ENCODE peak calls at places on chromosomes 3 and 15, in four cellular contexts. D, N, H and Y are unnamed samples.

GRCh38 chr3:50246517-50246954 is 10.5 kb downstream of the GNAI2 start:
- DNase-seq in H (no peak), N (no peak), D (no peak), Y (peak)

GRCh38 chr15:33722005-33722672 is 246.2 kb upstream of the CHRM5 start:
- DNase-seq in H (no peak), N (no peak), D (peak), Y (no peak)

GRCh38 chr3:171712168-171712938 is 97.9 kb downstream of the PLD1 start:
- DNase-seq in N (no peak), D (no peak), H (no peak), Y (no peak)

GRCh38 chr3:113736548-113737089 is 9.4 kb downstream of the NAA50 start:
- DNase-seq in H (no peak), N (no peak), D (no peak), Y (no peak)

GRCh38 chr15:63636518-63637061 is 39.4 kb downstream of the FBXL22 start:
- DNase-seq in N (no peak), D (no peak), H (no peak), Y (no peak)

GRCh38 chr3:120214161-120214560 is 70.9 kb downstream of the GPR156 start:
- DNase-seq in H (no peak), N (no peak), D (no peak), Y (no peak)

GRCh38 chr3:194348354-194348753 is 2.8 kb downstream of the CPN2 start:
- DNase-seq in N (no peak), H (no peak), D (no peak), Y (no peak)

GRCh38 chr3:158920375-158920774 is 118.5 kb downstream of the MFSD1 start:
- DNase-seq in H (no peak), D (no peak), N (no peak), Y (no peak)

GRCh38 chr3:57164217-57164605 is 942 bp downstream of the IL17RD start:
- DNase-seq in H (peak), N (no peak), D (peak), Y (peak)

GRCh38 chr3:167776144-167776685 is 40.7 kb downstream of the SERPINI1 start:
- DNase-seq in H (no peak), D (peak), N (no peak), Y (no peak)

GRCh38 chr3:51955893-51956770 is 951 bp downstream of the GPR62 start:
- DNase-seq in N (no peak), H (no peak), D (no peak), Y (peak)

GRCh38 chr3:185420762-185421161 is 57.8 kb downstream of the MAP3K13 start:
- DNase-seq in H (peak), D (no peak), N (peak), Y (no peak)

GRCh38 chr3:116057403-116058006 is 387.8 kb downstream of the LSAMP start:
- DNase-seq in H (no peak), N (no peak), D (no peak), Y (no peak)

GRCh38 chr15:69475769-69476358 is 23.2 kb downstream of the RPLP1 start:
- DNase-seq in N (peak), H (peak), D (peak), Y (peak)

GRCh38 chr3:117355566-117355965 is 646.0 kb downstream of the TUSC7 start:
- DNase-seq in N (no peak), D (peak), H (no peak), Y (no peak)

GRCh38 chr3:24086597-24087369 is 141.7 kb downstream of the NR1D2 start:
- DNase-seq in N (no peak), D (no peak), H (no peak), Y (no peak)

GRCh38 chr3:83902842-83903241 is 1055.9 kb upstream of the CADM2 start:
- DNase-seq in D (no peak), H (no peak), N (no peak), Y (no peak)

GRCh38 chr3:149401215-149401925 is 23.9 kb upstream of the TM4SF1 start:
- DNase-seq in N (no peak), H (peak), D (no peak), Y (no peak)

GRCh38 chr3:48700750-48701405 is 15.2 kb upstream of the NCKIPSD start:
- DNase-seq in D (no peak), N (no peak), H (no peak), Y (no peak)

GRCh38 chr3:48698891-48699290 is 13.2 kb upstream of the NCKIPSD start:
- DNase-seq in H (no peak), N (no peak), D (no peak), Y (no peak)

GRCh38 chr3:48695113-48695753 is 9.5 kb upstream of the NCKIPSD start:
- DNase-seq in N (no peak), D (no peak), H (no peak), Y (peak)

GRCh38 chr3:48696156-48696555 is 10.4 kb upstream of the NCKIPSD start:
- DNase-seq in D (no peak), H (no peak), N (no peak), Y (no peak)

DNA sequence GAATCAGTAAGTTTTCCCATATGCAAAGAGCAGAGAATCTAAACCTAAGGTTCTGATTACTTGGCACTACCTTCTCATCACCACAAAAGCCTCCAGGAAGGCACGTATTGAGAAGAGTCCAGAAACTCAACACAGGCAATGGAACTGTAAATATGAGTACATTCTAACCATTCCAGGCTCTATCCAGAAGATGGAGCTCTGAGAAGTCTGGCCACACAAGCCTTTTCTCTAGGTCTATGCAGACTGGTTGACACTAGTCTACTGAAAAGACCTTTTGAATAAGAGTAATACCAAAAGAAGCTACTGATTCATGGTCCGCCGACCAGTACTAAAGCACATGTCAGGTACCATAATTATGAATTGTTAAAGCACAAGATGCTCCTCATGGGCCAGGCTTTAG is 12.2 kb upstream of the NCKIPSD start:
- DNase-seq in N (no peak), H (no peak), D (no peak), Y (no peak)
- TF ChIP-seq CTCF in N (no peak), H (no peak), D (no peak), Y (no peak)

DNA sequence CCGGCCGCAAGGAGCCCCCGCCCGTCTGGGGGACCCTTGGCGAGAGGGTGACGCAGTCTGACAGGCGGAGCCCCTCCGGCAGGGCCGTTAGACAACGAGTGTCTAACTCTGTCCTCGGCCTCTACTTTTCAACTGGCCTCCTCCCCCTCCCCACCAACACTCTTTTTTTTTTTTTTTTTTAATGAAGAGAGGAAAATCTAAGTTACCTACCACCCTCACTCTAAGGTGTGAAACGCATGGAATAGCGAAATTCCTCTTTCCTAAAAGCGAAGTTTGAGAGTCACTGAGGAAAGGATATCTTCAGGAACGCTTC is 521 bp upstream of the SUSD5 start:
- DNase-seq in H (no peak), D (no peak), N (no peak), Y (no peak)
- H3K4me3 ChIP-seq in H (no peak), D (peak), N (peak), Y (peak)

DNA sequence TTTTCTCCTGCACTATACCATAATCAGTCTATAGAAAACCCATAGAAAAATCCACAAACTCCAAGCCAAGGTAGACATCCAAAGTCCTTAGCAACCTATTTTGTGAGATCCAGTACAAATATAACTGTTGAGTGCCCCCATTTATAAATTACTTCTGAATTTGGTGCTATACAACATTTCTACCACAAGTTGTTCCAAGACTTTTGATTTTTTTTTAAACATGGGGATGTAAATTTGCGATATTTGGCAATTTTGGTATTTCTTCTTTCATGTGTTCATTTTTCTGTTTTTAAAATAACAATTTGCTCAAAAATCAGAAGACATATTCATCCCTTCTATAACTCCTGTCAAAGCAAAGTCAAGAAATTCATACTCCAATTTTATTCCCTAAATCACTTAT is 763.8 kb downstream of the ROBO1 start:
- DNase-seq in D (no peak), H (no peak), N (no peak), Y (no peak)
- TF ChIP-seq CTCF in D (no peak), H (no peak), N (no peak), Y (no peak)

DNA sequence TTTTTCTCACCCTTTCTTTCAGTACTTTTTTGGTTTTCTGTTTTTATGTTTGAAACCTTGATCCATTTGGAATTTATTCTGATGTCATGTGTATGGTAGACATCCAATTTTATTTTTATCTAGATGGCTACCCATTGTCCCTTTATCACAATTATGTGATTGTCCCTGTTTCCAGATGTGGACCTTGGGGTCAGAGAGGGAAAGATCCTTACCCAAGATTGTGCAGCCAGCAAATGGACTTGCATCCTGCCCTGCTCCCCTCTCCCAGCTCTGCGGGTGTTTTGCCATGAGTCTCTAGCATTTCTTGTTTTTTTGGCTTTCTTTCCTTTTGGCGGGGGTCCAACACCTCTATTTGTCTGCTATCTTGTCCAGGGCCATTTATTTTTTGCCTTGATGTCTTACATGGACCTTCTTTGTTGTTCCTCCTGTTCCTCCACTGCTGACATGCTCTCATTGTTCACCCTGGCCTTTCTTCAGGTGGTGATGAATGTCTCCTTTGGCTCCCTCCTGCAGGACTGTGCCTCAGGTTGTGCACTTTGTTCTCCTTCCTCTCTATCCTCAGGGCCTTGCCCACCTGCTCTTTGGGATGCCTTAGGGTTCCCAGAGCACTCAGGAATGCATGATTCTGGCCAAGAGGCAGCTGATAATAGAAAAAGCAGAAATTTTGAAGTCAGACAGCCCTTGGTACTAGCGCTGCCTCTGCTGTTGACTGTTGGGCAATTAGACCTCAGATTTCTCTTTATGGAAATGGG is 84.2 kb downstream of the EEFSEC start:
- DNase-seq in N (no peak), D (no peak), H (no peak), Y (no peak)
- H3K4me3 ChIP-seq in N (no peak), D (no peak), H (no peak), Y (no peak)